ENCODE peak calls at places on chromosomes 3 and 15, in five cellular contexts. X is fibroblast of gingiva; L is effector CD4-positive, alpha-beta T cell; Z is GM06990; S is left cardiac atrium. H is an unnamed sample.

GRCh38 chr3:30581982-30582381 is 24.4 kb upstream of the TGFBR2 start:
- DNase-seq in X (no peak), L (no peak), S (no peak), Z (no peak), H (no peak)

GRCh38 chr15:44788748-44789147 is 52.4 kb downstream of the TRIM69 start:
- DNase-seq in L (no peak), S (no peak), X (no peak), Z (no peak), H (no peak)

GRCh38 chr15:39704235-39704634 is 78.4 kb downstream of the FSIP1 start:
- DNase-seq in L (no peak), S (no peak), X (no peak), Z (no peak), H (no peak)

GRCh38 chr15:63482874-63483323 is 21.5 kb upstream of the USP3 start:
- DNase-seq in X (no peak), L (no peak), S (no peak), Z (no peak), H (no peak)

GRCh38 chr3:54278960-54279359 is 156.6 kb downstream of the CACNA2D3 start:
- DNase-seq in S (no peak), X (peak), Z (no peak), L (no peak), H (no peak)

GRCh38 chr15:41847981-41848380 is 9.3 kb downstream of the PLA2G4B start:
- DNase-seq in L (no peak), X (no peak), Z (no peak), S (no peak), H (no peak)

GRCh38 chr3:27511724-27512422 is 27.7 kb upstream of the SLC4A7 start:
- DNase-seq in Z (peak), L (no peak), X (no peak), S (no peak), H (no peak)

GRCh38 chr15:33662014-33662413 is 306.3 kb upstream of the CHRM5 start:
- DNase-seq in S (no peak), X (no peak), Z (no peak), L (no peak), H (no peak)

GRCh38 chr3:179227349-179227748 is 23.6 kb downstream of the KCNMB3 start:
- DNase-seq in L (no peak), Z (no peak), X (no peak), S (no peak), H (no peak)

GRCh38 chr3:183265713-183266417 is 12.8 kb downstream of the B3GNT5 start:
- DNase-seq in X (peak), S (no peak), Z (no peak), L (no peak), H (no peak)

GRCh38 chr3:38346584-38347410 is at the start of gene XYLB:
- DNase-seq in L (peak), Z (peak), S (peak), X (peak), H (no peak)

GRCh38 chr3:115789480-115789879 is 166.2 kb downstream of the GAP43 start:
- DNase-seq in Z (no peak), L (no peak), S (no peak), X (no peak), H (no peak)

GRCh38 chr15:31488437-31489204 is 162.0 kb downstream of the KLF13 start:
- DNase-seq in Z (peak), X (peak), L (no peak), S (peak), H (peak)

GRCh38 chr15:77838595-77838994 is 205.9 kb upstream of the LINGO1 start:
- DNase-seq in S (no peak), L (no peak), Z (no peak), X (no peak), H (no peak)

GRCh38 chr15:63504979-63505841 is 817 bp downstream of the USP3 start:
- DNase-seq in X (peak), S (peak), L (peak), Z (peak), H (no peak)

GRCh38 chr3:12871404-12871983 is 30.1 kb upstream of the RPL32 start:
- DNase-seq in X (no peak), Z (no peak), L (no peak), S (no peak), H (no peak)

GRCh38 chr3:61239871-61240270 is 11.4 kb downstream of the FHIT start:
- DNase-seq in S (peak), L (no peak), Z (no peak), X (no peak), H (no peak)

GRCh38 chr3:29384640-29385039 is 103.8 kb downstream of the RBMS3 start:
- DNase-seq in S (no peak), L (no peak), Z (no peak), X (peak), H (peak)

GRCh38 chr3:172288625-172289024 is 159.6 kb downstream of the GHSR start:
- DNase-seq in L (no peak), S (no peak), Z (no peak), X (no peak), H (no peak)

GRCh38 chr15:68729789-68730201 is 90.9 kb downstream of the ANP32A start:
- DNase-seq in X (peak), Z (no peak), L (no peak), S (peak), H (no peak)